ENCODE peak calls at places on chromosome 20, in nine cellular contexts. Z is MM.1S, N is neural progenitor cell, A is HCT116, F is GM23338, G is GM23248, J is PC-3, Y is hepatocyte, E is SK-N-SH. C is an unnamed sample.

GRCh38 chr20:49979030-49979832 is 3.5 kb upstream of the SNAI1 start:
- DNase-seq in G (peak), Y (peak), F (peak), E (peak), A (peak), N (peak), Z (peak), J (peak), C (peak)

GRCh38 chr20:23445596-23446217 is 6.2 kb downstream of the CSTL1 start:
- DNase-seq in E (no peak), F (no peak), Z (no peak), A (peak), J (peak), G (peak), N (no peak), Y (peak), C (no peak)

GRCh38 chr20:63114006-63114692 is 101.8 kb downstream of the YTHDF1 start:
- DNase-seq in E (no peak), N (no peak), A (no peak), Y (no peak), F (no peak), Z (no peak), G (no peak), J (no peak), C (no peak)

GRCh38 chr20:3461191-3461874 is 9.5 kb upstream of the ATRN start:
- DNase-seq in N (peak), Y (peak), Z (no peak), J (no peak), F (peak), E (no peak), A (no peak), G (peak), C (no peak)

GRCh38 chr20:32988008-32988407 is 16.2 kb downstream of the SUN5 start:
- DNase-seq in Y (no peak), A (no peak), N (no peak), F (no peak), E (no peak), Z (no peak), G (no peak), J (no peak), C (no peak)

GRCh38 chr20:48695738-48696137 is 132.1 kb downstream of the PREX1 start:
- DNase-seq in G (no peak), N (no peak), F (no peak), Z (no peak), J (no peak), Y (no peak), E (no peak), A (no peak), C (no peak)

GRCh38 chr20:50587291-50587961 is 77.2 kb downstream of the PTPN1 start:
- DNase-seq in J (no peak), Z (no peak), F (no peak), G (no peak), Y (no peak), A (no peak), N (no peak), E (no peak), C (no peak)

GRCh38 chr20:23161244-23161875 is 75.2 kb upstream of the CD93 start:
- DNase-seq in N (no peak), Y (no peak), E (no peak), Z (no peak), J (no peak), G (peak), F (no peak), A (no peak), C (no peak)

GRCh38 chr20:50837532-50838321 is 42.9 kb downstream of the BCAS4 start:
- DNase-seq in A (no peak), Z (no peak), Y (peak), E (no peak), F (no peak), J (peak), N (no peak), G (peak), C (peak)

GRCh38 chr20:40743172-40743775 is 54.2 kb upstream of the MAFB start:
- DNase-seq in Y (no peak), G (no peak), A (no peak), F (no peak), Z (no peak), J (no peak), E (no peak), N (no peak), C (peak)

GRCh38 chr20:5786930-5787826 is 37.0 kb downstream of the SHLD1 start:
- DNase-seq in Z (no peak), N (no peak), Y (no peak), E (no peak), A (no peak), J (peak), G (peak), F (peak), C (no peak)

GRCh38 chr20:23157741-23158140 is 71.6 kb upstream of the CD93 start:
- DNase-seq in Z (no peak), Y (no peak), A (no peak), J (no peak), F (no peak), N (no peak), E (no peak), G (peak), C (no peak)

GRCh38 chr20:63029358-63030121 is 22.8 kb upstream of the BHLHE23 start:
- DNase-seq in E (no peak), J (peak), G (no peak), Y (no peak), F (peak), N (peak), A (no peak), Z (no peak), C (peak)

GRCh38 chr20:9759392-9759791 is 79.5 kb downstream of the PAK5 start:
- DNase-seq in J (no peak), E (no peak), G (no peak), Z (no peak), A (no peak), N (no peak), F (peak), Y (no peak), C (no peak)

GRCh38 chr20:11716239-11716944 is 201.3 kb upstream of the BTBD3 start:
- DNase-seq in G (peak), E (peak), Z (no peak), J (peak), A (peak), Y (peak), N (peak), F (peak), C (peak)

GRCh38 chr20:9363673-9364072 is 150.7 kb upstream of the LAMP5 start:
- DNase-seq in N (no peak), J (peak), A (peak), Z (peak), E (no peak), G (peak), Y (peak), F (no peak), C (no peak)

GRCh38 chr20:32356935-32357868 is 929 bp upstream of the ASXL1 start:
- DNase-seq in G (peak), A (peak), J (peak), E (peak), Y (peak), N (no peak), Z (no peak), F (peak), C (no peak)

GRCh38 chr20:32139947-32140346 is 30.4 kb downstream of the TM9SF4 start:
- DNase-seq in Z (no peak), N (no peak), F (no peak), Y (no peak), A (no peak), G (no peak), E (no peak), J (no peak), C (no peak)

GRCh38 chr20:47272893-47273590 is 83.5 kb downstream of the ZMYND8 start:
- DNase-seq in E (peak), N (peak), Z (peak), F (peak), A (peak), G (peak), J (peak), Y (peak), C (peak)

DNA sequence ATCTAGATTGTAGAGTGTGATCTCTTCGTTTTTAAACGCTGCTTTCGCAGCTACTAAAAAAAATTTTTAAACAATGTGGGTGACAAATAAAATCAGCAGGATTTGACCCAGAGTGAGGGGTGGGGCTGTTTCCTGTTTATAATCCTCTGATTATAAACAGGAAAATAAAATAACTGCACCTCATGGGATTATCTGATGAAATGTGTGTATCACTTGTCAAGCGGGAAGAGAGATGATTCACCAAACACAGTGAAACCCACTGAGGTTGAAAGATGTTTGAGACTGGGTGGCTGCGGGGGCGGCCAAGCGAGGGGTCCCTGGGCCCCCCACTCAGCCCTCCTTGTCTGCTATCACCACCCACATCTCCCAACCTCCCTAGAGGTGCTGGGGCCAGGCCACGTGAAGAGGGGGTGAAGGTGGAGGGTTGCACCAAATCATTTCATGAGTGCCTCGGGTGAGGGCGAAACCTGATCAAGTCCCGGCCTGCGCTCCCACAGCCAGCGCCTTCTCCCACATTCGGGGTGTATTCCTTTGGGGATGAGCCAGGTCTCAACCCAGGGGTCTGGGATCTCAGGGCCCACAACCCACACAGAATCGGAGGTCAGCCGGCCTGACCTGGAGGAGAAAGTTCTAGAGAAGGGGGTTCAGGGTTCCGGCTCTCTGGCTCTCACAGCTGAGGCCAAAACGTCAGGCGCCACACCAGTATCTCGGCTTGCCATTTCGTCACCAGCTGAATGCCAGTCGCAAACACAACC is 212.5 kb downstream of the BMP7 start:
- DNase-seq in F (no peak), N (no peak), Y (no peak), E (no peak), J (no peak), Z (no peak), G (no peak), A (no peak), C (no peak)
- TF ChIP-seq EZH2phosphoT487 in F (no peak), N (no peak), Y (no peak), E (no peak), J (no peak), Z (no peak), G (no peak), A (no peak), C (no peak)

DNA sequence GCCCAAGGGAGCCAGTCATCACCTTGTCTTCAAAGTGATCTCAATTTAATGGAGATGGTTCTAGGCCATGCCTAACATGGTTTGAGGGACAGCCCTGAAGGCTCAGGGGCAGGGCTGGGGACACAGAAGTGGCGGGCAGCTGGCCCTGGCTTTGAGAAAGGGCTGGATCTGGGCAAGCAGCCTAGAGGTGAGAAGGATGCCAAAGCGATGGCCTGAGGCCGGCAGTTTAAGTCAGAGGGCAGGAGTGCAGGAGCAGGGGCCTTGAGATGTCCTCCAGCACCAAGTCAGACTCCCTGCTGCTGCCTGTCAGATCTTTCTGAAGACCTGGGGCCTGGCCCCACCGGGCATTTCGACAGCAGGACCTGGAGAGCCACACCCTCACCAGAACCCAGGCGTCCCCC is 28.4 kb upstream of the APMAP start:
- DNase-seq in Z (no peak), A (no peak), J (no peak), E (no peak), N (no peak), Y (no peak), G (no peak), F (no peak), C (no peak)
- TF ChIP-seq EZH2phosphoT487 in Z (no peak), A (no peak), J (no peak), E (no peak), N (no peak), Y (no peak), G (no peak), F (no peak), C (no peak)

DNA sequence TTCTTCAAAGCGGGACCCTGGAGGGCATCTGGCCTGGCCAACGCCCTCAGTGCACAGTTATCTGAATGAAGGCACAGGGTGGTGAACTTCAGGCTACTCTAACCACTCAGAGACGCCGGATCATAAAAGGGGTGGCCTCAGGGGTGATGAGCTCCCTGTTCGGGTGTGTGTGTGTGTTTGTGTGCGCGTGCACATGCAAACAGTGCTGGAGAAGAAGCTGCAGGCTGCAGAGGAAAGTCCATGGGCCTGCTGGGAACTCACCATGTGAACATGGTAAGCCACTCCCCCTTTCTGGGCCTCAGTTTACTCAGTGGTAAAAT is 42.0 kb downstream of the KIAA1755 start:
- DNase-seq in N (no peak), Z (no peak), G (no peak), Y (no peak), F (no peak), J (no peak), E (no peak), A (no peak), C (no peak)
- TF ChIP-seq EZH2phosphoT487 in N (no peak), Z (no peak), G (no peak), Y (no peak), F (no peak), J (no peak), E (no peak), A (no peak), C (no peak)

GRCh38 chr20:17558154-17558940 is 11.5 kb upstream of the DSTN start:
- DNase-seq in E (no peak), G (peak), Z (no peak), N (no peak), F (peak), Y (peak), A (peak), J (peak), C (no peak)
- TF ChIP-seq EZH2phosphoT487 in E (no peak), G (no peak), Z (no peak), N (no peak), F (no peak), Y (no peak), A (no peak), J (no peak), C (no peak)

DNA sequence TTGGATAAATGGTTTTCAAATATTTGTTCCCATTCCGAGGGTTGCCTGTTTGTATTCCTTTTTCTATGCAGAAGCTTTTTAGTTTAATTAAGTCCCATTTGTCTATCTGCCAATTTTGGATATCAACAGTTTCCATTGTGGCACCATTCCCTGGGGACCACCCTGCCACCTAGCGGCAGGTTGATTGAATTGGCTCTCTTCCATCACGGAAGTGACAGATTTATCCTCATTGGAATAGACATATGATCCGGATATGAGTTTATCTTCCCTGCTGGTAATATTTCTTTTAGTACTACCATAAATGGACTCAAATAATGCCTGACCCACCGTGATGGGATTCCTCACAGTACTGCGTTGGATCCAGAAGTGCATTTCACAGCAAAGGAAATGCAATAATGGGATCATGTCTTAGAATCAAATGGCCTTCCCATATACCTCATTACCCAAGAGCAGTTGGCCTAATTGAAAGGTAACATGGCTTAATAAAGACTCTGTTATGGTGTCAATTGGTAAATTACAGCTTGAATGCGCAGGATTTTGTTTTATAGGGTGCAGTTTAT is 327.0 kb downstream of the BMP2 start:
- DNase-seq in F (peak), G (peak), N (peak), E (peak), A (peak), J (peak), Z (peak), Y (peak), C (peak)
- TF ChIP-seq EZH2phosphoT487 in F (no peak), G (no peak), N (no peak), E (no peak), A (no peak), J (no peak), Z (no peak), Y (no peak), C (no peak)

GRCh38 chr20:37359331-37359730 is 13.4 kb downstream of the SRC start:
- DNase-seq in N (no peak), E (peak), Y (no peak), Z (no peak), G (no peak), A (no peak), J (no peak), F (no peak), C (no peak)

GRCh38 chr20:37362231-37362792 is 16.4 kb downstream of the SRC start:
- DNase-seq in G (no peak), A (no peak), N (no peak), J (no peak), E (no peak), F (no peak), Y (no peak), Z (no peak), C (no peak)

GRCh38 chr20:37359836-37360235 is 13.9 kb downstream of the SRC start:
- DNase-seq in N (no peak), F (no peak), G (no peak), Y (no peak), A (no peak), J (no peak), E (no peak), Z (no peak), C (no peak)

GRCh38 chr20:37361336-37361735 is 15.4 kb downstream of the SRC start:
- DNase-seq in E (peak), Y (no peak), F (no peak), A (no peak), N (no peak), J (no peak), G (no peak), Z (no peak), C (no peak)

GRCh38 chr20:37360515-37361115 is 14.7 kb downstream of the SRC start:
- DNase-seq in Z (no peak), F (no peak), J (no peak), A (no peak), G (no peak), N (no peak), Y (no peak), E (peak), C (no peak)
- TF ChIP-seq EZH2phosphoT487 in Z (no peak), F (no peak), J (no peak), A (no peak), G (no peak), N (no peak), Y (no peak), E (no peak), C (no peak)

DNA sequence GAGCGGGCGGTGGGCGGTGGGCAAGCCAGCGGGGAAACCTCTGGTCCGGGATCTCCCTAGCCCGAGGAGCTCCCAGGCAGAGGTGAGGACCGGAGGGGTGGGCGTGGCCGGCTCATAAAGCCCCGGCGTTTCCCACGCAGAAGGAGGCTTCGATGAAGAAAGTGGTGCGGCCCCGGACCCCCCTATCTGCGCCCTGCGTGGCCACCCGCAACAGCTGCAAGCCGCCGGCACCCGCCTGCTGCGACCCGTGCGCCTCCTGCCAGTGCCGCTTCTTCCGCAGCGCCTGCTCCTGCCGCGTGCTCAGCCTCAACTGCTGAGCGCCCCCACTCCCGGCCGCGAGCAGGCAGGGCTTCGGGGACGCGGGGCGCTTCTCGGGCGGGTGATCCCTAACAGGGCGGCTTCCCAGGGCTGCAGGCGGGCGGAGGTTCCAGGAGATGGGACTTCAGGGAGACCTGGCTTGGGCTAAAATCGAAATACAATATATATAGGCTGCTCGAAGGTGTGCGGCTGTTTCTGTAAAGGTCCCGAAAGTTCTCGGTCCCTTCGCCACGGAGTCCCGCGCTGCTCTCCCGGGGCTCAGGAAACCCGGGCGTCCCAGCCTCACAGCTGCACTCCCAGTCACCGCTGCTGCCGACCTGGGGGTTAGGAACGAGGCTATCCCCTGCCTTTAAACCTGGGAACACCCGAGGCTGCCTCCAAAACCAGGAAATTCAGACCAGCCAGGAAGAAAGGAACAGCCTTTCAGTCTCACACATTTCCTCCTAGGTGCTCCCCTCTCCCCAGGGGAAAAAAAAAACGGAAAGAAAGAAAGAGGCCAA is 27.8 kb downstream of the ASIP start:
- DNase-seq in N (peak), E (no peak), G (peak), Y (peak), F (peak), J (no peak), A (no peak), Z (peak), C (no peak)
- TF ChIP-seq EZH2phosphoT487 in N (no peak), E (no peak), G (no peak), Y (no peak), F (no peak), J (no peak), A (no peak), Z (no peak), C (no peak)

DNA sequence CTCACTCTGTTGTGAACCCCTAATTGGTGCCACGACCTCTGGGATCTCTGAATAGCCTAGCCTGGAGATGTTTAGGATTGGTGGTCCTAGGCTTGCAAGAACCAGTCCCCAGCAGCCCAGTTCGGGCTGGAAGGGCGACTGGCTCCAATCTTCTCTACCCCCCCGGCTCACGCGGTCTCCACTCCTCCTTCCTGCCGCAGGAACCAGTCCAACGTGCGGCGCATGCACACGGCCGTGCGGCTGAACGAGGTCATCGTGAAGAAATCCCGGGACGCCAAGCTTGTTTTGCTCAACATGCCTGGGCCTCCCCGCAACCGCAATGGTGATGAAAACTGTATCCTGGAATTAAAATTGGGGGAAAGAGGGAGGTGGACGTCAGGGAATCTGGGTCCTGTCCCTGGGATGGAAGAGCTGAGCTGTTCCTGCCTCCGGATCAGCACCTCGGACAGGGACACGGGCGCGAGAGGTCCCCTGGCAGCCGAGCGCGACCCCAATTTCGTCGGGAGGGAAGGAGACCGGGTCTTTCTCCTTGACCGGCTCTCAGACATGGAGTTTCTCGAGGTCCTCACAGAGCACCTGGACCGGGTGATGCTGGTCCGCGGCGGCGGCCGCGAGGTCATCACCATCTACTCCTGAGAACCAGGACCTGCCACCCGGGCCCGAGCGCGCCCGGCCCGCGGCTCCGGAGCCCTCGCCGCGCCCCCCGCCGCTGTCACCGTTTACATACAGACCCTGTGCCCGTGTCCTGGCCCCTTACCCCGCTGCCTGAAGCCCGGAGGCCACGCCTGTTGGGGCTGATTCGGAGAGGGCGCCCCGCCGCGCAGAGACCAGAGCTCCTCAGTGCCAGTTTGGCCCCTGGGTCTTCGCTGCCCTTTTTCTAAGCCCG is 28.2 kb downstream of the SLC12A5 start:
- DNase-seq in A (no peak), F (peak), Y (peak), J (no peak), G (peak), N (peak), E (no peak), Z (no peak), C (no peak)
- TF ChIP-seq EZH2phosphoT487 in A (no peak), F (no peak), Y (peak), J (no peak), G (no peak), N (no peak), E (no peak), Z (no peak), C (no peak)

C was measured in OCI-LY7.